ENCODE peak calls at places on chromosomes 4 and X, in nine cellular contexts. One of them, this sample, is unnamed.

GRCh38 chr4:88219099-88219498 is 60.7 kb upstream of the ABCG2 start:
- DNase-seq in GM10248: peak
- DNase-seq in cerebellar nuclear complex: no peak
- DNase-seq in T-helper 9 cell: no peak
- DNase-seq in endothelial cell: no peak
- DNase-seq in NCI-H774: no peak
- DNase-seq in stimulated activated naive B cell treated with anti-CD40 and anti-IgM and Interleukin-4, amounts not matched to agents 10 μg/mL and 1 μg/mL and 100 μg/mL, for 72 hours: no peak
- DNase-seq in breast epithelium: no peak
- DNase-seq in H4: peak
- DNase-seq in this sample: peak

GRCh38 chrX:153381684-153382532 is 19.2 kb downstream of the PNMA6E start:
- DNase-seq in GM10248: no peak
- DNase-seq in cerebellar nuclear complex: no peak
- DNase-seq in T-helper 9 cell: no peak
- DNase-seq in endothelial cell: peak
- DNase-seq in NCI-H774: peak
- DNase-seq in stimulated activated naive B cell treated with anti-CD40 and anti-IgM and Interleukin-4, amounts not matched to agents 10 μg/mL and 1 μg/mL and 100 μg/mL, for 72 hours: no peak
- DNase-seq in breast epithelium: no peak
- DNase-seq in H4: peak
- DNase-seq in this sample: no peak

GRCh38 chrX:21683910-21684309 is 25.8 kb upstream of the KLHL34 start:
- DNase-seq in GM10248: no peak
- DNase-seq in cerebellar nuclear complex: no peak
- DNase-seq in T-helper 9 cell: no peak
- DNase-seq in endothelial cell: no peak
- DNase-seq in NCI-H774: no peak
- DNase-seq in stimulated activated naive B cell treated with anti-CD40 and anti-IgM and Interleukin-4, amounts not matched to agents 10 μg/mL and 1 μg/mL and 100 μg/mL, for 72 hours: no peak
- DNase-seq in breast epithelium: no peak
- DNase-seq in H4: no peak
- DNase-seq in this sample: peak

GRCh38 chr4:82500106-82500738 is 61.6 kb downstream of the TMEM150C start:
- DNase-seq in GM10248: no peak
- DNase-seq in cerebellar nuclear complex: no peak
- DNase-seq in T-helper 9 cell: no peak
- DNase-seq in endothelial cell: no peak
- DNase-seq in NCI-H774: peak
- DNase-seq in stimulated activated naive B cell treated with anti-CD40 and anti-IgM and Interleukin-4, amounts not matched to agents 10 μg/mL and 1 μg/mL and 100 μg/mL, for 72 hours: no peak
- DNase-seq in breast epithelium: no peak
- DNase-seq in H4: peak
- DNase-seq in this sample: no peak

GRCh38 chr4:61783050-61783449 is 582.9 kb downstream of the ADGRL3 start:
- DNase-seq in GM10248: no peak
- DNase-seq in cerebellar nuclear complex: no peak
- DNase-seq in T-helper 9 cell: no peak
- DNase-seq in endothelial cell: no peak
- DNase-seq in NCI-H774: no peak
- DNase-seq in stimulated activated naive B cell treated with anti-CD40 and anti-IgM and Interleukin-4, amounts not matched to agents 10 μg/mL and 1 μg/mL and 100 μg/mL, for 72 hours: no peak
- DNase-seq in breast epithelium: no peak
- DNase-seq in H4: no peak
- DNase-seq in this sample: no peak

GRCh38 chrX:50111762-50112161 is 89.0 kb downstream of the AKAP4 start:
- DNase-seq in GM10248: no peak
- DNase-seq in cerebellar nuclear complex: no peak
- DNase-seq in T-helper 9 cell: no peak
- DNase-seq in endothelial cell: no peak
- DNase-seq in NCI-H774: no peak
- DNase-seq in stimulated activated naive B cell treated with anti-CD40 and anti-IgM and Interleukin-4, amounts not matched to agents 10 μg/mL and 1 μg/mL and 100 μg/mL, for 72 hours: no peak
- DNase-seq in breast epithelium: peak
- DNase-seq in H4: no peak
- DNase-seq in this sample: no peak

GRCh38 chr4:170139764-170140163 is 50.0 kb upstream of the AADAT start:
- DNase-seq in GM10248: no peak
- DNase-seq in cerebellar nuclear complex: no peak
- DNase-seq in T-helper 9 cell: no peak
- DNase-seq in endothelial cell: no peak
- DNase-seq in NCI-H774: no peak
- DNase-seq in stimulated activated naive B cell treated with anti-CD40 and anti-IgM and Interleukin-4, amounts not matched to agents 10 μg/mL and 1 μg/mL and 100 μg/mL, for 72 hours: no peak
- DNase-seq in breast epithelium: no peak
- DNase-seq in H4: no peak
- DNase-seq in this sample: no peak

GRCh38 chr4:65249111-65249510 is 421.2 kb downstream of the EPHA5 start:
- DNase-seq in GM10248: no peak
- DNase-seq in cerebellar nuclear complex: no peak
- DNase-seq in T-helper 9 cell: no peak
- DNase-seq in endothelial cell: no peak
- DNase-seq in NCI-H774: no peak
- DNase-seq in stimulated activated naive B cell treated with anti-CD40 and anti-IgM and Interleukin-4, amounts not matched to agents 10 μg/mL and 1 μg/mL and 100 μg/mL, for 72 hours: no peak
- DNase-seq in breast epithelium: no peak
- DNase-seq in H4: no peak
- DNase-seq in this sample: no peak

GRCh38 chr4:98284640-98285046 is 23.5 kb downstream of the RAP1GDS1 start:
- DNase-seq in GM10248: no peak
- DNase-seq in cerebellar nuclear complex: no peak
- DNase-seq in T-helper 9 cell: no peak
- DNase-seq in endothelial cell: no peak
- DNase-seq in NCI-H774: no peak
- DNase-seq in stimulated activated naive B cell treated with anti-CD40 and anti-IgM and Interleukin-4, amounts not matched to agents 10 μg/mL and 1 μg/mL and 100 μg/mL, for 72 hours: no peak
- DNase-seq in breast epithelium: no peak
- DNase-seq in H4: peak
- DNase-seq in this sample: no peak

GRCh38 chr4:112098841-112099240 is 46.4 kb upstream of the FAM241A start:
- DNase-seq in GM10248: no peak
- DNase-seq in cerebellar nuclear complex: no peak
- DNase-seq in T-helper 9 cell: no peak
- DNase-seq in endothelial cell: no peak
- DNase-seq in NCI-H774: no peak
- DNase-seq in stimulated activated naive B cell treated with anti-CD40 and anti-IgM and Interleukin-4, amounts not matched to agents 10 μg/mL and 1 μg/mL and 100 μg/mL, for 72 hours: no peak
- DNase-seq in breast epithelium: no peak
- DNase-seq in H4: no peak
- DNase-seq in this sample: no peak

This sample was measured in HL-60.